ENCODE peak calls at places on chromosomes 16 and 17, in four cellular contexts. One of them, this sample, is unnamed.

GRCh38 chr17:36036240-36036639 is 18.5 kb upstream of the CCL23 start:
- DNase-seq in GM12878: no peak
- DNase-seq in HepG2: no peak
- DNase-seq in K562: no peak
- DNase-seq in this sample: no peak

GRCh38 chr16:56789360-56789759 is 59.4 kb downstream of the NUP93 start:
- DNase-seq in HepG2: peak
- DNase-seq in GM12878: no peak
- DNase-seq in K562: peak
- DNase-seq in this sample: no peak

GRCh38 chr17:7204828-7205461 is 14.7 kb downstream of the DLG4 start:
- DNase-seq in HepG2: no peak
- DNase-seq in GM12878: peak
- DNase-seq in K562: peak
- DNase-seq in this sample: peak

GRCh38 chr17:79114455-79115301 is 40.1 kb downstream of the ENGASE start:
- DNase-seq in GM12878: no peak
- DNase-seq in HepG2: no peak
- DNase-seq in K562: no peak
- DNase-seq in this sample: no peak

GRCh38 chr17:50221500-50222480 is 20.4 kb upstream of the COL1A1 start:
- DNase-seq in K562: no peak
- DNase-seq in GM12878: no peak
- DNase-seq in HepG2: no peak
- DNase-seq in this sample: no peak

GRCh38 chr16:88686062-88686438 is 257 bp downstream of the SNAI3 start:
- DNase-seq in K562: peak
- DNase-seq in HepG2: no peak
- DNase-seq in GM12878: no peak
- DNase-seq in this sample: no peak

GRCh38 chr16:23362460-23363317 is 60.6 kb downstream of the SCNN1B start:
- DNase-seq in GM12878: no peak
- DNase-seq in HepG2: no peak
- DNase-seq in K562: no peak
- DNase-seq in this sample: no peak

GRCh38 chr17:82944990-82945389 is 105.2 kb upstream of the ZNF750 start:
- DNase-seq in K562: no peak
- DNase-seq in GM12878: no peak
- DNase-seq in HepG2: no peak
- DNase-seq in this sample: no peak

GRCh38 chr17:47808036-47808829 is 13.4 kb downstream of the OSBPL7 start:
- DNase-seq in GM12878: no peak
- DNase-seq in K562: no peak
- DNase-seq in HepG2: no peak
- DNase-seq in this sample: no peak

GRCh38 chr17:751269-752001 is 629 bp downstream of the GEMIN4 start:
- DNase-seq in GM12878: no peak
- DNase-seq in K562: no peak
- DNase-seq in HepG2: no peak
- DNase-seq in this sample: peak

GRCh38 chr16:379183-379960 is 2.4 kb downstream of the PGAP6 start:
- DNase-seq in HepG2: no peak
- DNase-seq in K562: no peak
- DNase-seq in GM12878: no peak
- DNase-seq in this sample: peak

GRCh38 chr17:49223168-49223516 is 7.4 kb downstream of the PHOSPHO1 start:
- DNase-seq in GM12878: no peak
- DNase-seq in K562: no peak
- DNase-seq in HepG2: no peak
- DNase-seq in this sample: no peak

GRCh38 chr17:63702616-63703015 is 2.7 kb upstream of the LIMD2 start:
- DNase-seq in K562: no peak
- DNase-seq in GM12878: no peak
- DNase-seq in HepG2: no peak
- DNase-seq in this sample: no peak

GRCh38 chr17:77320501-77321256 is 179.9 kb downstream of the SEC14L1 start:
- DNase-seq in GM12878: peak
- DNase-seq in K562: peak
- DNase-seq in HepG2: no peak
- DNase-seq in this sample: peak

GRCh38 chr16:48353565-48354163 is 31.5 kb downstream of the SIAH1 start:
- DNase-seq in GM12878: peak
- DNase-seq in K562: peak
- DNase-seq in HepG2: peak
- DNase-seq in this sample: peak

GRCh38 chr16:89604764-89605163 is 8.7 kb upstream of the DPEP1 start:
- DNase-seq in HepG2: no peak
- DNase-seq in GM12878: no peak
- DNase-seq in K562: no peak
- DNase-seq in this sample: no peak

GRCh38 chr16:73949574-73950348 is 346.9 kb upstream of the PSMD7 start:
- DNase-seq in GM12878: no peak
- DNase-seq in HepG2: no peak
- DNase-seq in K562: no peak
- DNase-seq in this sample: no peak

GRCh38 chr17:48244121-48244711 is 136.7 kb downstream of the SNX11 start:
- DNase-seq in GM12878: no peak
- DNase-seq in K562: no peak
- DNase-seq in HepG2: no peak
- DNase-seq in this sample: no peak

GRCh38 chr17:62625184-62625869 is 2.1 kb upstream of the MRC2 start:
- DNase-seq in K562: no peak
- DNase-seq in HepG2: no peak
- DNase-seq in GM12878: no peak
- DNase-seq in this sample: no peak

GRCh38 chr17:29784661-29785060 is 145.4 kb downstream of the SSH2 start:
- DNase-seq in K562: no peak
- DNase-seq in GM12878: no peak
- DNase-seq in HepG2: no peak
- DNase-seq in this sample: no peak

GRCh38 chr17:29782917-29783316 is 147.1 kb downstream of the SSH2 start:
- DNase-seq in K562: no peak
- DNase-seq in HepG2: no peak
- DNase-seq in GM12878: no peak
- DNase-seq in this sample: no peak

GRCh38 chr17:29789186-29790170 is 140.6 kb downstream of the SSH2 start:
- DNase-seq in GM12878: no peak
- DNase-seq in K562: no peak
- DNase-seq in HepG2: no peak
- DNase-seq in this sample: no peak

GRCh38 chr17:29791336-29791735 is 138.7 kb downstream of the SSH2 start:
- DNase-seq in K562: no peak
- DNase-seq in GM12878: no peak
- DNase-seq in HepG2: no peak
- DNase-seq in this sample: no peak

GRCh38 chr17:29788045-29788444 is 142.0 kb downstream of the SSH2 start:
- DNase-seq in K562: no peak
- DNase-seq in HepG2: no peak
- DNase-seq in GM12878: no peak
- DNase-seq in this sample: no peak
- TF ChIP-seq ETV6 in K562: no peak
- TF ChIP-seq ETV6 in HepG2: no peak
- TF ChIP-seq ETV6 in GM12878: no peak
- TF ChIP-seq ETV6 in this sample: no peak

GRCh38 chr17:58005728-58006562 is 1.1 kb downstream of the SRSF1 start:
- DNase-seq in K562: no peak
- DNase-seq in GM12878: no peak
- DNase-seq in HepG2: no peak
- DNase-seq in this sample: no peak

GRCh38 chr17:58006924-58007780 is at the start of gene SRSF1:
- DNase-seq in HepG2: peak
- DNase-seq in K562: peak
- DNase-seq in GM12878: peak
- DNase-seq in this sample: peak

GRCh38 chr17:58004060-58004459 is 3.0 kb downstream of the SRSF1 start:
- DNase-seq in GM12878: no peak
- DNase-seq in HepG2: no peak
- DNase-seq in K562: no peak
- DNase-seq in this sample: no peak

GRCh38 chr17:58006563-58006923 is 503 bp downstream of the SRSF1 start:
- DNase-seq in HepG2: peak
- DNase-seq in GM12878: no peak
- DNase-seq in K562: peak
- DNase-seq in this sample: peak

DNA sequence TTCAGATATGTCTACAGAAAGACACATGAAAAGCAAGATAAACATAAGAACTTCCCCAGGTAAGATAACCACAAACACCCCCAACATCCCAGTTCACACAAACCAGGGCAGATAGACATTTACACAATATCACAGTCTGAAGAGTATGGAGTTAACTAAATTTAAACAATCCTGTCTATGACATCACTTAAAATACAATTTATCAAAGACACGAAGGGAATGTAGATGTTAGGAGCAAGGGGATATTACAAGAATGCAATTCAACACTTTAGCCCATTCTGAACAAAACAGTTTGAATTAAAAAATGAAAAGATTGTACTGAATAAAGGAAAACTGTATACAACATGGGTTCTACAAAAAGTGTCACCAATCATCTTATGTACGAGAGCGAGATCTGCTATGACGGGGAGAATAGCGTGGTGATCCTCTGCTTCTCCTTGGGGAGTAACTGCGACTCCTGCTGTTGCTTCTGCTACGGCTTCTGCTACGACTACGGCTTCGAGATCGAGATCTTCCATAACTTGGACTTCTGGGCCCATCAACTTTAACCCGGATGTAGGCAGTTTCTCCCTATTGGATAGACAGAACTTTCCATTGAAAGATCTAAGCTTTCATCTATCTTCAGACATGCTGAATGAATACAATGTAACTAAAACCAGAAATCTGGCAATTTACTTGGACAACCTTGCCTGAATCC is 1.9 kb downstream of the SRSF1 start:
- DNase-seq in K562: peak
- DNase-seq in HepG2: no peak
- DNase-seq in GM12878: no peak
- DNase-seq in this sample: no peak
- TF ChIP-seq CREB1 in K562: no peak
- TF ChIP-seq CREB1 in HepG2: no peak
- TF ChIP-seq CREB1 in GM12878: no peak
- TF ChIP-seq CREB1 in this sample: no peak

DNA sequence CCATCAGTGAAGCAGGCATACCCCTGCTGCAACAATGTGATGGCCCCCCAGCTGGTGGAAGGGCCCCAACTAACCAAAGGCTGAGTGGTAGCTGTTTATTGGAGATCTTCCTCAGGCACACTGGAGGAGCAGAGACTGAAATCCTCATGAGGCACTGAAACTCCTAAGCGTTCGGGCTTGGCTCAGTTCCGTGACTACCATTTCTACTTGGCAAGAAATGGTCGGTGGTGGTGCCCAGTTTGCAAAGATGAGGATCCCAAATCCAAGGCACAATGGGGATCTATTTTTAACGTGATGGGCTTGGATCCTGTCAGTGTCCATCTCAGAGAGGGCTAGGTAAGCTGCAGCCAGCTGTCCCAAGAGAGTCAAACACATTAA is 82.8 kb downstream of the TNFRSF13B start:
- DNase-seq in K562: no peak
- DNase-seq in HepG2: no peak
- DNase-seq in GM12878: no peak
- DNase-seq in this sample: no peak
- TF ChIP-seq SP1 in K562: no peak
- TF ChIP-seq SP1 in HepG2: no peak
- TF ChIP-seq SP1 in GM12878: no peak
- TF ChIP-seq SP1 in this sample: no peak

DNA sequence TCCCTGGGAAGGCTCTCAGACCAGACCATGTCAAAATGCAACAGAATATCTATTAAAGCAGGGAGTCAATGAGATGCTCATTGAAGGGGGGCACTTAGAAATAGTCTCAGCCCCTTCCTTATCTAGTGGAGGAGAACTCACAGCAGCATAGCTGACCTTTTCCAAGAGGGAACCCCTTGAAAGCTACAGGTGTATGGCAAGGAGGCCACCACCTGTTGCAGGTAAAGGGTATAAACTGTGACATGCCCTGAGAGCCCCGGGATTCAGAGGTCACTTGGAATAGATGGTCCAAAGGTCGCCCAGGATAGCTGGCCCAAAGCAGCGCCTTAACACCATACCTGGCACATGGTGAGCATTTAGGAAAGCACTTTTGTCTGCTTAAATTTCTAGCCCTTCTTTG is 120.2 kb upstream of the RPL38 start:
- DNase-seq in K562: no peak
- DNase-seq in GM12878: no peak
- DNase-seq in HepG2: no peak
- DNase-seq in this sample: no peak
- TF ChIP-seq ETV6 in K562: no peak
- TF ChIP-seq ETV6 in GM12878: no peak
- TF ChIP-seq ETV6 in HepG2: no peak
- TF ChIP-seq ETV6 in this sample: no peak

DNA sequence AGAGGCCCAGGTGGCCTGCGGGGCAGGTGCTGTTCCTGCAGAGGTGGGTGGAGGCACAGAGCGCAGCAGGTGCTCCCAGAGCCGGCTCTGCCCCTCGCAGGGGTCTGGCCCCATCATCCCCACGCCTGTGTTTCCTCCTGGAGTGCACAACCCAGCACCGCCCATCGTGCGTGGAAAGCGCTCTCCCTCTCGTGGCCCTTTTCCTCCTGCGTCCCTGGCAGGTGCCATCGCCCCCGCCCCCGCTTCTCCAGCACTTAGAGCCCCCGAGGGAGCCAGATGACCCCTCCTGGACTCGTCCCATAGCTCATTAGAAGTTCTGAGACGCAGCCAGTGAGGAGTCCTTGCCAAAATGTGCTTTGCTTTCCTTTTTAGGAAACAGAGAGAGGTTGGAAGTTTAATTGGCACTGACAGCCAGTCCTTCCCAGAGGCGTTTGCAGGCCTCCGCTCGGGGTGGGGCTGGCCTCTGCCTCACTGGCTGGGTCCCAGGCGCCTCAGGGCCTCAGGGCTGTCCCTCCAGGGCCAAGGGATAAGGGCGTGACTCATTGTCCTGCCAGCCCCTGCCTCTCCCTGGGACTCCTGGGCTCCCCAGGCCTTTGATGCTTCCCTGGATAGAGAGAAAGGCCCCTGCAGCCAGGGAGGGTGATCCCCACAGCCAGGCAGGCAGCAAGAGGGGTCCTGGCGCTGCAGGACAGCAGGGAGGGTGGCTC is 32.2 kb upstream of the CHMP6 start:
- DNase-seq in HepG2: no peak
- DNase-seq in K562: no peak
- DNase-seq in GM12878: no peak
- DNase-seq in this sample: no peak
- TF ChIP-seq CREB1 in HepG2: no peak
- TF ChIP-seq CREB1 in K562: no peak
- TF ChIP-seq CREB1 in GM12878: no peak
- TF ChIP-seq CREB1 in this sample: no peak

DNA sequence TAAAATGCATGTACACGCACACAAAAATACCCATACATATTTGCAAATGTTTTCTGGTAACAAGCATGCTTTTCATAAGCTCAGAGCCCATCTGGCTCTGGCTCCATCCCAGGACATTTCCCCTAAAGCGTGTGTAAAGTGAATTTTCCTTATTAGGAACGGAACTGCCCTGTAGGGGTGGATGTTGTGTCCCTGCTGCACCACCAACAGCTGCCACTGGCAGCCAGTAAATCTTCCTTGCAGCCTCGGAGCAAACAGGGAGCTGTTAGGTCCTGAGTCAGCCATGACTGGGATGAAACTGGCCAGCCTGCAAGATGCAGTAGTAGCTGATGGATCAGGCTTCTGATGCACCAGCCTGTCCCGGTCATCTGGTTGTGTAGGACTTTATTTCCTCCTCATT is 393.6 kb downstream of the UTP18 start:
- DNase-seq in HepG2: no peak
- DNase-seq in GM12878: no peak
- DNase-seq in K562: no peak
- DNase-seq in this sample: peak
- TF ChIP-seq SP1 in HepG2: no peak
- TF ChIP-seq SP1 in GM12878: no peak
- TF ChIP-seq SP1 in K562: no peak
- TF ChIP-seq SP1 in this sample: no peak